ENCODE peak calls at places on chromosome 13, in four cellular contexts. One of them, this sample, is unnamed.

GRCh38 chr13:109509154-109509905 is 277.1 kb downstream of the IRS2 start:
- DNase-seq in mucosa of descending colon: no peak
- DNase-seq in cardiac fibroblast: peak; percentile 38
- DNase-seq in AG04449: peak; percentile 33
- DNase-seq in this sample: no peak

GRCh38 chr13:45863716-45864590 is 12.4 kb upstream of the SIAH3 start:
- DNase-seq in mucosa of descending colon: no peak
- DNase-seq in AG04449: no peak
- DNase-seq in cardiac fibroblast: no peak
- DNase-seq in this sample: no peak

GRCh38 chr13:44311011-44311481 is 62.6 kb upstream of the SERP2 start:
- DNase-seq in cardiac fibroblast: peak; percentile 68
- DNase-seq in AG04449: no peak
- DNase-seq in mucosa of descending colon: no peak
- DNase-seq in this sample: no peak

GRCh38 chr13:45873491-45874360 is 22.2 kb upstream of the SIAH3 start:
- DNase-seq in cardiac fibroblast: no peak
- DNase-seq in mucosa of descending colon: no peak
- DNase-seq in AG04449: no peak
- DNase-seq in this sample: no peak

GRCh38 chr13:51913421-51914136 is 51.8 kb downstream of the CCDC70 start:
- DNase-seq in mucosa of descending colon: no peak
- DNase-seq in AG04449: no peak
- DNase-seq in cardiac fibroblast: no peak
- DNase-seq in this sample: no peak

GRCh38 chr13:31803327-31803726 is 64.0 kb downstream of the RXFP2 start:
- DNase-seq in mucosa of descending colon: no peak
- DNase-seq in AG04449: no peak
- DNase-seq in cardiac fibroblast: no peak
- DNase-seq in this sample: no peak

GRCh38 chr13:33927315-33927714 is 109.4 kb downstream of the RFC3 start:
- DNase-seq in cardiac fibroblast: peak; percentile 60
- DNase-seq in mucosa of descending colon: no peak
- DNase-seq in AG04449: peak; percentile 17
- DNase-seq in this sample: no peak

GRCh38 chr13:94268661-94269060 is 210.8 kb downstream of the DCT start:
- DNase-seq in mucosa of descending colon: no peak
- DNase-seq in AG04449: no peak
- DNase-seq in cardiac fibroblast: no peak
- DNase-seq in this sample: no peak

DNA sequence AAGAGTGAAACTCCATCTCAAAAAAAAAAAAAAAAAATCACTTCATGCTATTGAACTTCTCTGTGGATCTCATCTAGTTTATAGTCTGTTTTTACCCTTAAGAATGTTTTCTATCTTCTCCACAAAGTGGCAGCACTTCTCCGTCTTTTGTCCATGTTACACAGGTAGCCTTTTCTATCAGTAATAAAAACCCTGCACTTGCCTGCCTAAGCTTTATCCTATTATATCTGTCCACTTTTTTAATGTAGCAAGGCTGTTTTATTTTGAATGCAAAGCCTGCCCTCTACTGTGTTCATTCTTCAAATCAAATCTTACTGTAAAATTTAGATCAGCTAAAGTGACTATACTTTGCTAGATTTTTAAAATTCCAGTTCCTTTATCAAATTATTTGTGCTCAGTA is 124.0 kb downstream of the STOML3 start:
- DNase-seq in mucosa of descending colon: no peak
- DNase-seq in AG04449: no peak
- DNase-seq in cardiac fibroblast: no peak
- DNase-seq in this sample: no peak
- TF ChIP-seq CTCF in mucosa of descending colon: no peak
- TF ChIP-seq CTCF in AG04449: no peak
- TF ChIP-seq CTCF in cardiac fibroblast: no peak
- TF ChIP-seq CTCF in this sample: peak; percentile 23

DNA sequence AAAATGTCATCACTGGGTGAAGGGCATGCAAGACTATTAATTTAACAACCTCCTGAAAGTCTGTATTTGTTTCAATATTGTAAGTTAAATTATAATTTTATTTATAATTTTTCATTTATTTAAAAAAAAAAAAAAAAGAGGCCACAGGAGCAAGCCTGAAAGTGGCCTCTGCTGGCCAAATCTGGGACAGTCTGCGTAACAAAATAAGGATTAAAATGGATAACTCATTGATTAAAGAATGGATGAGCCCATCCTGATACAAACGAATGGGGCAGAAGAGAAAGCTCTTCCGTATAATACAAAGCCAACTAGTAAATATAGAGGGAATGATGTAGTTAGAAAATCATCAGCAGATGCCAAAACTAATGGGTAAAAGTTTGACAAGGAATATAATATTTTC is 36.2 kb downstream of the SUCLA2 start:
- DNase-seq in AG04449: no peak
- DNase-seq in mucosa of descending colon: no peak
- DNase-seq in cardiac fibroblast: no peak
- DNase-seq in this sample: no peak
- TF ChIP-seq CTCF in AG04449: no peak
- TF ChIP-seq CTCF in mucosa of descending colon: no peak
- TF ChIP-seq CTCF in cardiac fibroblast: no peak
- TF ChIP-seq CTCF in this sample: no peak

GRCh38 chr13:49678172-49678914 is 12.9 kb downstream of the EBPL start:
- DNase-seq in AG04449: no peak
- DNase-seq in cardiac fibroblast: no peak
- DNase-seq in mucosa of descending colon: no peak
- DNase-seq in this sample: no peak

GRCh38 chr13:49676581-49677298 is 14.5 kb downstream of the EBPL start:
- DNase-seq in AG04449: no peak
- DNase-seq in cardiac fibroblast: no peak
- DNase-seq in mucosa of descending colon: no peak
- DNase-seq in this sample: no peak

GRCh38 chr13:49681837-49682236 is 9.4 kb downstream of the EBPL start:
- DNase-seq in AG04449: no peak
- DNase-seq in mucosa of descending colon: no peak
- DNase-seq in cardiac fibroblast: peak; percentile 12
- DNase-seq in this sample: peak; percentile 8

GRCh38 chr13:49683489-49683888 is 7.8 kb downstream of the EBPL start:
- DNase-seq in cardiac fibroblast: no peak
- DNase-seq in mucosa of descending colon: no peak
- DNase-seq in AG04449: no peak
- DNase-seq in this sample: peak; percentile 17

GRCh38 chr13:49679244-49679643 is 12.0 kb downstream of the EBPL start:
- DNase-seq in cardiac fibroblast: peak; percentile 44
- DNase-seq in AG04449: no peak
- DNase-seq in mucosa of descending colon: no peak
- DNase-seq in this sample: no peak
- TF ChIP-seq CTCF in cardiac fibroblast: peak; percentile 8
- TF ChIP-seq CTCF in AG04449: peak; percentile 21
- TF ChIP-seq CTCF in mucosa of descending colon: no peak
- TF ChIP-seq CTCF in this sample: peak; percentile 29

GRCh38 chr13:104571890-104572229 is 1505.6 kb upstream of the SLC10A2 start:
- DNase-seq in cardiac fibroblast: no peak
- DNase-seq in AG04449: no peak
- DNase-seq in mucosa of descending colon: no peak
- DNase-seq in this sample: no peak
- TF ChIP-seq CTCF in cardiac fibroblast: no peak
- TF ChIP-seq CTCF in AG04449: no peak
- TF ChIP-seq CTCF in mucosa of descending colon: no peak
- TF ChIP-seq CTCF in this sample: no peak

This sample was measured in osteocyte.